ENCODE peak calls at places on chromosomes 7 and 10, in nine cellular contexts. One of them, this sample, is unnamed. For H3K27me3, the result is how much of the 10 kb centered on the place peaks cover.

GRCh38 chr10:131692686-131693334 is 208.0 kb upstream of the PPP2R2D start:
- DNase-seq in upper lobe of right lung: peak
- DNase-seq in Caco-2: peak
- DNase-seq in tibial nerve: no peak
- DNase-seq in HepG2: no peak
- DNase-seq in heart right ventricle: no peak
- DNase-seq in pancreas: peak
- DNase-seq in Panc1: no peak
- DNase-seq in left lung: peak
- DNase-seq in this sample: no peak

GRCh38 chr10:95071107-95071660 is 1.9 kb upstream of the CYP2C8 start:
- DNase-seq in upper lobe of right lung: no peak
- DNase-seq in Caco-2: no peak
- DNase-seq in tibial nerve: no peak
- DNase-seq in HepG2: no peak
- DNase-seq in heart right ventricle: no peak
- DNase-seq in pancreas: no peak
- DNase-seq in Panc1: no peak
- DNase-seq in left lung: no peak
- DNase-seq in this sample: no peak

GRCh38 chr7:157997471-157997870 is 590.2 kb downstream of the PTPRN2 start:
- DNase-seq in upper lobe of right lung: no peak
- DNase-seq in Caco-2: no peak
- DNase-seq in tibial nerve: no peak
- DNase-seq in HepG2: no peak
- DNase-seq in heart right ventricle: no peak
- DNase-seq in pancreas: no peak
- DNase-seq in Panc1: no peak
- DNase-seq in left lung: no peak
- DNase-seq in this sample: no peak

GRCh38 chr10:58150290-58150689 is 117.4 kb downstream of the IPMK start:
- DNase-seq in upper lobe of right lung: no peak
- DNase-seq in Caco-2: no peak
- DNase-seq in tibial nerve: no peak
- DNase-seq in HepG2: peak
- DNase-seq in heart right ventricle: no peak
- DNase-seq in pancreas: no peak
- DNase-seq in Panc1: no peak
- DNase-seq in left lung: no peak
- DNase-seq in this sample: no peak

GRCh38 chr10:99913831-99914235 is 95.9 kb downstream of the DNMBP start:
- DNase-seq in upper lobe of right lung: no peak
- DNase-seq in Caco-2: peak
- DNase-seq in tibial nerve: no peak
- DNase-seq in HepG2: no peak
- DNase-seq in heart right ventricle: no peak
- DNase-seq in pancreas: peak
- DNase-seq in Panc1: no peak
- DNase-seq in left lung: no peak
- DNase-seq in this sample: no peak

GRCh38 chr7:130906575-130906974 is 172.6 kb upstream of the KLF14 start:
- DNase-seq in upper lobe of right lung: no peak
- DNase-seq in Caco-2: no peak
- DNase-seq in tibial nerve: no peak
- DNase-seq in HepG2: no peak
- DNase-seq in heart right ventricle: no peak
- DNase-seq in pancreas: no peak
- DNase-seq in Panc1: no peak
- DNase-seq in left lung: no peak
- DNase-seq in this sample: no peak

GRCh38 chr10:108393111-108393510 is 1228.6 kb upstream of the SORCS1 start:
- DNase-seq in upper lobe of right lung: no peak
- DNase-seq in Caco-2: no peak
- DNase-seq in tibial nerve: no peak
- DNase-seq in HepG2: no peak
- DNase-seq in heart right ventricle: no peak
- DNase-seq in pancreas: no peak
- DNase-seq in Panc1: no peak
- DNase-seq in left lung: no peak
- DNase-seq in this sample: no peak

GRCh38 chr7:2796358-2797352 is 47.5 kb downstream of the GNA12 start:
- DNase-seq in upper lobe of right lung: no peak
- DNase-seq in Caco-2: no peak
- DNase-seq in tibial nerve: peak
- DNase-seq in HepG2: no peak
- DNase-seq in heart right ventricle: peak
- DNase-seq in pancreas: no peak
- DNase-seq in Panc1: no peak
- DNase-seq in left lung: no peak
- DNase-seq in this sample: no peak

GRCh38 chr10:3853547-3853989 is 68.6 kb upstream of the KLF6 start:
- DNase-seq in upper lobe of right lung: no peak
- DNase-seq in Caco-2: peak
- DNase-seq in tibial nerve: no peak
- DNase-seq in HepG2: no peak
- DNase-seq in heart right ventricle: no peak
- DNase-seq in pancreas: no peak
- DNase-seq in Panc1: no peak
- DNase-seq in left lung: no peak
- DNase-seq in this sample: no peak

GRCh38 chr7:2139004-2139652 is 93.6 kb downstream of the MAD1L1 start:
- DNase-seq in upper lobe of right lung: no peak
- DNase-seq in Caco-2: no peak
- DNase-seq in tibial nerve: no peak
- DNase-seq in HepG2: no peak
- DNase-seq in heart right ventricle: peak
- DNase-seq in pancreas: no peak
- DNase-seq in Panc1: no peak
- DNase-seq in left lung: peak
- DNase-seq in this sample: no peak

GRCh38 chr7:4084271-4084670 is 597.8 kb upstream of the FOXK1 start:
- DNase-seq in upper lobe of right lung: no peak
- DNase-seq in Caco-2: no peak
- DNase-seq in tibial nerve: no peak
- DNase-seq in HepG2: no peak
- DNase-seq in heart right ventricle: no peak
- DNase-seq in pancreas: no peak
- DNase-seq in Panc1: no peak
- DNase-seq in left lung: no peak
- DNase-seq in this sample: no peak

GRCh38 chr7:4091767-4092166 is 590.3 kb upstream of the FOXK1 start:
- DNase-seq in upper lobe of right lung: no peak
- DNase-seq in Caco-2: no peak
- DNase-seq in tibial nerve: no peak
- DNase-seq in HepG2: no peak
- DNase-seq in heart right ventricle: no peak
- DNase-seq in pancreas: no peak
- DNase-seq in Panc1: no peak
- DNase-seq in left lung: no peak
- DNase-seq in this sample: no peak

GRCh38 chr7:4080954-4081353 is 601.1 kb upstream of the FOXK1 start:
- DNase-seq in upper lobe of right lung: no peak
- DNase-seq in Caco-2: no peak
- DNase-seq in tibial nerve: no peak
- DNase-seq in HepG2: no peak
- DNase-seq in heart right ventricle: no peak
- DNase-seq in pancreas: no peak
- DNase-seq in Panc1: no peak
- DNase-seq in left lung: no peak
- DNase-seq in this sample: no peak

GRCh38 chr7:4083513-4083912 is 598.6 kb upstream of the FOXK1 start:
- DNase-seq in upper lobe of right lung: no peak
- DNase-seq in Caco-2: no peak
- DNase-seq in tibial nerve: no peak
- DNase-seq in HepG2: no peak
- DNase-seq in heart right ventricle: no peak
- DNase-seq in pancreas: no peak
- DNase-seq in Panc1: no peak
- DNase-seq in left lung: no peak
- DNase-seq in this sample: no peak

DNA sequence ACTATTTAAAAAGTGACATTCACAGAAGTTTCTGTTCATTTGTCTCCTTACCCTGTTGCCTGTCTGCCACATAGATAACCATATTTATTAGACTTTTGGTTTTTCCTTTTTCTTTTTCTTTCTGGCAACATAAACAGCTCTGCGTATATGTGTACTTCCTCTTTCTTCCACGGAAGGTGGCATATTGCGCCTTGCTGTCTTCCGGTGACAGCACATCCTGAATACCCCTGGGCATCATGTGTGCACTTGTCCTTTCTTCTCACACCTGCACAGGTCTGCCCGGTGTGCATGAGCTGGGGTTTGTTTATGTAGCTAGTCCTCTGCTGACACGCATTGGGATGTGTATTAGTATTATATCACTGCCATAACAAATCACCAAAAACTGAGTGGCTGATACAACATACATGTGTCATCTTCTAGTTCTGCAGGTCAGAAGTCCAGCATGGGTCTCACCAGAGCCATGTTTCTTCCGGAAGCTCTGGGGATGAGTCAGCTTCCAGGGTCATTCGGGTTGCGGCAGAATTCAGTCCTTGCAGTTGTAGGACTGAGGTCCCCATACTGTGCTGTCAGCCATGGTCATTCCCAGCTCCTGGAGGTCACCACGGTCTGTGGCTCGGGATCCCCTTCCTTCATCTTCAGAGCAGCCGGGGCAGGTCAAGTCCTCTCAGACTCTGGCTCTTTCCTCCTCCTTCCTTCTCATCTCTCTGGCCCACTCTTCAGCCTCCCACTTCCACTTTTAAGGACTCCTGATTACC is 596.0 kb upstream of the FOXK1 start:
- DNase-seq in upper lobe of right lung: no peak
- DNase-seq in Caco-2: no peak
- DNase-seq in tibial nerve: no peak
- DNase-seq in HepG2: no peak
- DNase-seq in heart right ventricle: no peak
- DNase-seq in pancreas: no peak
- DNase-seq in Panc1: no peak
- DNase-seq in left lung: no peak
- DNase-seq in this sample: no peak
- H3K27me3 ChIP-seq in upper lobe of right lung: under half
- H3K27me3 ChIP-seq in Caco-2: under half
- H3K27me3 ChIP-seq in tibial nerve: under half
- H3K27me3 ChIP-seq in HepG2: under half
- H3K27me3 ChIP-seq in heart right ventricle: under half
- H3K27me3 ChIP-seq in pancreas: under half
- H3K27me3 ChIP-seq in Panc1: under half
- H3K27me3 ChIP-seq in left lung: under half
- H3K27me3 ChIP-seq in this sample: under half

GRCh38 chr10:11757452-11757819 is 15.3 kb downstream of the ECHDC3 start:
- DNase-seq in upper lobe of right lung: peak
- DNase-seq in Caco-2: no peak
- DNase-seq in tibial nerve: peak
- DNase-seq in HepG2: peak
- DNase-seq in heart right ventricle: peak
- DNase-seq in pancreas: no peak
- DNase-seq in Panc1: no peak
- DNase-seq in left lung: no peak
- DNase-seq in this sample: peak

GRCh38 chr10:11758527-11759236 is 16.5 kb downstream of the ECHDC3 start:
- DNase-seq in upper lobe of right lung: peak
- DNase-seq in Caco-2: no peak
- DNase-seq in tibial nerve: no peak
- DNase-seq in HepG2: no peak
- DNase-seq in heart right ventricle: no peak
- DNase-seq in pancreas: no peak
- DNase-seq in Panc1: no peak
- DNase-seq in left lung: no peak
- DNase-seq in this sample: no peak

GRCh38 chr10:11757820-11758463 is 15.8 kb downstream of the ECHDC3 start:
- DNase-seq in upper lobe of right lung: peak
- DNase-seq in Caco-2: peak
- DNase-seq in tibial nerve: peak
- DNase-seq in HepG2: peak
- DNase-seq in heart right ventricle: peak
- DNase-seq in pancreas: peak
- DNase-seq in Panc1: peak
- DNase-seq in left lung: peak
- DNase-seq in this sample: peak

GRCh38 chr10:11755512-11756247 is 13.5 kb downstream of the ECHDC3 start:
- DNase-seq in upper lobe of right lung: peak
- DNase-seq in Caco-2: no peak
- DNase-seq in tibial nerve: no peak
- DNase-seq in HepG2: no peak
- DNase-seq in heart right ventricle: no peak
- DNase-seq in pancreas: no peak
- DNase-seq in Panc1: no peak
- DNase-seq in left lung: no peak
- DNase-seq in this sample: peak

GRCh38 chr10:11756766-11757315 is 14.7 kb downstream of the ECHDC3 start:
- DNase-seq in upper lobe of right lung: peak
- DNase-seq in Caco-2: no peak
- DNase-seq in tibial nerve: no peak
- DNase-seq in HepG2: no peak
- DNase-seq in heart right ventricle: no peak
- DNase-seq in pancreas: no peak
- DNase-seq in Panc1: no peak
- DNase-seq in left lung: no peak
- DNase-seq in this sample: no peak
- H3K4me3 ChIP-seq in upper lobe of right lung: no peak
- H3K4me3 ChIP-seq in Caco-2: no peak
- H3K4me3 ChIP-seq in tibial nerve: no peak
- H3K4me3 ChIP-seq in HepG2: no peak
- H3K4me3 ChIP-seq in heart right ventricle: no peak
- H3K4me3 ChIP-seq in pancreas: no peak
- H3K4me3 ChIP-seq in Panc1: no peak
- H3K4me3 ChIP-seq in left lung: no peak
- H3K4me3 ChIP-seq in this sample: no peak

GRCh38 chr7:52507546-52507945 is 527.9 kb upstream of the POM121L12 start:
- DNase-seq in upper lobe of right lung: no peak
- DNase-seq in Caco-2: no peak
- DNase-seq in tibial nerve: no peak
- DNase-seq in HepG2: no peak
- DNase-seq in heart right ventricle: no peak
- DNase-seq in pancreas: no peak
- DNase-seq in Panc1: no peak
- DNase-seq in left lung: no peak
- DNase-seq in this sample: no peak
- TF ChIP-seq CTCF in upper lobe of right lung: no peak
- TF ChIP-seq CTCF in Caco-2: no peak
- TF ChIP-seq CTCF in tibial nerve: no peak
- TF ChIP-seq CTCF in HepG2: no peak
- TF ChIP-seq CTCF in heart right ventricle: no peak
- TF ChIP-seq CTCF in pancreas: no peak
- TF ChIP-seq CTCF in Panc1: no peak
- TF ChIP-seq CTCF in left lung: no peak
- TF ChIP-seq CTCF in this sample: no peak

DNA sequence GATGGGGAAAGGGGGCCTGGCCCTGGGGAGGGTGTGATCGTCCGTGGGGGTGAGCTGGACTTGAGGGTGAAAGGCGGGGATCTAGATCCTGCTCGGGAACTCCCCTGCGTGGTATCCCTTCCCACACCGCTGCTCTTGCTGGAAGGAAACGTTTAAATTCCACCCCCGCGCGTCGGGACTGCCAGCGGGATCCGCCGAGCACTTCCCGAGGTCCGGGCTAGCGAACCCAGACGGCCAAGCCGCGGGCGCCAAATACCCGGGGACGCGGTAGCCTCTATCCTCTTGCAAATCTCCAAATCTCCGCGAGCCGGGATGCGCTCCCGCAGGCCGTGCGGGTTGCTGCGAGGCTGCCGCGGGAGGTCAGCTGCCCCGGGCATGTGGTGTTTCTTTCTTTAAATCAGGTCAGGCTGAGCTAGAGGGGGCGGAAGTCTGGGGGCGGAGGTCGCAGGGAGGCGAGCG is 904 bp downstream of the NPTX2 start:
- DNase-seq in upper lobe of right lung: no peak
- DNase-seq in Caco-2: no peak
- DNase-seq in tibial nerve: no peak
- DNase-seq in HepG2: no peak
- DNase-seq in heart right ventricle: no peak
- DNase-seq in pancreas: peak
- DNase-seq in Panc1: no peak
- DNase-seq in left lung: no peak
- DNase-seq in this sample: no peak
- H3K27me3 ChIP-seq in upper lobe of right lung: half or more
- H3K27me3 ChIP-seq in Caco-2: under half
- H3K27me3 ChIP-seq in tibial nerve: under half
- H3K27me3 ChIP-seq in HepG2: under half
- H3K27me3 ChIP-seq in heart right ventricle: under half
- H3K27me3 ChIP-seq in pancreas: under half
- H3K27me3 ChIP-seq in Panc1: under half
- H3K27me3 ChIP-seq in left lung: under half
- H3K27me3 ChIP-seq in this sample: under half

This sample was measured in BE2C.